ENCODE peak calls at places on chromosomes 5 and 9, in seven cellular contexts. T, C, D, Y, B, Z and F are unnamed samples.

GRCh38 chr9:91680129-91680528 is 256.5 kb upstream of the NFIL3 start:
- DNase-seq in T (no peak), C (no peak), D (no peak), Y (no peak), B (peak), Z (no peak), F (no peak)

GRCh38 chr5:174384509-174384947 is 339.0 kb downstream of the NSG2 start:
- DNase-seq in T (no peak), C (no peak), D (no peak), Y (no peak), B (peak), Z (peak), F (no peak)

GRCh38 chr5:32230356-32231099 is 56.4 kb upstream of the GOLPH3 start:
- DNase-seq in T (no peak), C (no peak), D (no peak), Y (no peak), B (no peak), Z (no peak), F (no peak)

GRCh38 chr9:33458444-33458843 is 11.1 kb upstream of the AQP3 start:
- DNase-seq in T (no peak), C (peak), D (peak), Y (peak), B (peak), Z (no peak), F (peak)

GRCh38 chr9:127411122-127411521 is 13.1 kb upstream of the ZNF79 start:
- DNase-seq in T (no peak), C (no peak), D (no peak), Y (no peak), B (no peak), Z (no peak), F (no peak)

GRCh38 chr5:126003309-126003708 is 419.9 kb upstream of the GRAMD2B start:
- DNase-seq in T (no peak), C (peak), D (no peak), Y (no peak), B (peak), Z (peak), F (no peak)

GRCh38 chr5:176355400-176356178 is 6.0 kb downstream of the KIAA1191 start:
- DNase-seq in T (no peak), C (no peak), D (no peak), Y (no peak), B (no peak), Z (no peak), F (no peak)

GRCh38 chr5:1516615-1517601 is 6.9 kb downstream of the LPCAT1 start:
- DNase-seq in T (peak), C (peak), D (no peak), Y (no peak), B (peak), Z (peak), F (no peak)

GRCh38 chr5:134135091-134135655 is 20.7 kb downstream of the TCF7 start:
- DNase-seq in T (no peak), C (no peak), D (no peak), Y (no peak), B (no peak), Z (no peak), F (no peak)

GRCh38 chr5:54595724-54596123 is 78.2 kb downstream of the SNX18 start:
- DNase-seq in T (no peak), C (no peak), D (no peak), Y (no peak), B (peak), Z (no peak), F (no peak)

GRCh38 chr9:76109953-76110352 is 219.5 kb downstream of the PCSK5 start:
- DNase-seq in T (no peak), C (peak), D (no peak), Y (no peak), B (peak), Z (no peak), F (no peak)

GRCh38 chr5:71903826-71904225 is 184.8 kb downstream of the CARTPT start:
- DNase-seq in T (no peak), C (no peak), D (no peak), Y (no peak), B (no peak), Z (no peak), F (no peak)

GRCh38 chr5:171436804-171437285 is 17.4 kb downstream of the FGF18 start:
- DNase-seq in T (no peak), C (no peak), D (no peak), Y (no peak), B (no peak), Z (no peak), F (no peak)

GRCh38 chr9:112921549-112921948 is 30.9 kb upstream of the SLC46A2 start:
- DNase-seq in T (no peak), C (peak), D (peak), Y (no peak), B (peak), Z (peak), F (peak)

GRCh38 chr5:2897276-2897990 is 146.0 kb upstream of the IRX2 start:
- DNase-seq in T (peak), C (no peak), D (no peak), Y (no peak), B (no peak), Z (no peak), F (no peak)

GRCh38 chr5:52837068-52837467 is 49.4 kb downstream of the ITGA1 start:
- DNase-seq in T (no peak), C (no peak), D (no peak), Y (no peak), B (peak), Z (peak), F (no peak)

GRCh38 chr5:181203093-181203711 is 1.8 kb downstream of the TRIM7 start:
- DNase-seq in T (no peak), C (no peak), D (no peak), Y (no peak), B (no peak), Z (peak), F (no peak)

GRCh38 chr5:2695200-2695891 is 56.1 kb downstream of the IRX2 start:
- DNase-seq in T (no peak), C (peak), D (no peak), Y (no peak), B (peak), Z (peak), F (no peak)

GRCh38 chr5:32613050-32613672 is 27.8 kb downstream of the SUB1 start:
- DNase-seq in T (peak), C (peak), D (peak), Y (peak), B (peak), Z (peak), F (peak)

GRCh38 chr5:109922396-109922995 is 232.8 kb downstream of the MAN2A1 start:
- DNase-seq in T (no peak), C (no peak), D (no peak), Y (no peak), B (no peak), Z (no peak), F (peak)

GRCh38 chr5:99900302-99900811 is 634.8 kb upstream of the FAM174A start:
- DNase-seq in T (no peak), C (peak), D (peak), Y (no peak), B (peak), Z (peak), F (no peak)

GRCh38 chr9:36928210-36928609 is 105.9 kb downstream of the PAX5 start:
- DNase-seq in T (no peak), C (no peak), D (no peak), Y (no peak), B (no peak), Z (no peak), F (no peak)

GRCh38 chr5:75048457-75048953 is 3.9 kb downstream of the GCNT4 start:
- DNase-seq in T (no peak), C (no peak), D (no peak), Y (peak), B (peak), Z (no peak), F (peak)

GRCh38 chr9:130638278-130639118 is 25.9 kb upstream of the PRDM12 start:
- DNase-seq in T (no peak), C (no peak), D (no peak), Y (no peak), B (no peak), Z (no peak), F (no peak)

GRCh38 chr5:143771229-143772001 is 40.5 kb upstream of the HMHB1 start:
- DNase-seq in T (no peak), C (no peak), D (no peak), Y (no peak), B (no peak), Z (peak), F (no peak)

GRCh38 chr5:67160985-67161384 is 35.6 kb downstream of the CD180 start:
- DNase-seq in T (no peak), C (peak), D (no peak), Y (no peak), B (peak), Z (peak), F (no peak)

GRCh38 chr9:137390553-137391410 is 32.2 kb downstream of the EXD3 start:
- DNase-seq in T (no peak), C (no peak), D (no peak), Y (no peak), B (no peak), Z (no peak), F (no peak)

GRCh38 chr5:161562446-161562845 is 15.9 kb upstream of the GABRB2 start:
- DNase-seq in T (no peak), C (no peak), D (no peak), Y (no peak), B (no peak), Z (no peak), F (no peak)

GRCh38 chr5:150647275-150648251 is 7.1 kb downstream of the SYNPO start:
- DNase-seq in T (no peak), C (no peak), D (no peak), Y (no peak), B (no peak), Z (no peak), F (no peak)

GRCh38 chr5:131265318-131265803 is 1.5 kb downstream of the CDC42SE2 start:
- DNase-seq in T (no peak), C (no peak), D (peak), Y (no peak), B (no peak), Z (peak), F (peak)

GRCh38 chr5:102152906-102153787 is 142.9 kb downstream of the SLCO4C1 start:
- DNase-seq in T (no peak), C (peak), D (peak), Y (no peak), B (no peak), Z (no peak), F (peak)

DNA sequence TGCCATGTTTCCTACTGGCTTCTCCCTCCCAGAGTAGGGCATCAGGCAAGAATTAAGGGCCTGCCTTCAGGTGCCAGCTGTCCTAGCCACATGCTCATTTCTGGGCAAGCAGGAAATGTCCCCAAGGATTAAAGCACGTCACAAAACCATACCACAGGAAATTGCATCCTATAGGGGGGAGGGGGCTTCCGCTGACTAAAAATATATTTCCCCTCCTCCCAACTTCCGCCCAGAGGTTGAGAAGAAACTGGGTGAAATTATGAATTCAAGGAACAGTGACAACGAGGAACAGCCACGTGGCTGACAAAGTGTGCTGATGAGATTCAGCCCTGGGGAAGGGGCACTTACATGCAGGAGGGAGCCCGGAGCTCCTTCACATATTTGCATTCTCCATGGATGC is 4.1 kb downstream of the HBEGF start:
- DNase-seq in T (no peak), C (no peak), D (no peak), Y (peak), B (no peak), Z (no peak), F (peak)
- H3K4me2 ChIP-seq in T (no peak), C (peak), D (no peak), Y (peak), B (peak), Z (no peak), F (peak)

GRCh38 chr5:44774279-44774880 is 34.4 kb upstream of the MRPS30 start:
- DNase-seq in T (no peak), C (peak), D (peak), Y (no peak), B (peak), Z (peak), F (peak)
- TF ChIP-seq CTCF in T (peak), C (peak), D (peak), Y (peak), B (peak), Z (peak), F (peak)

GRCh38 chr9:134335095-134335489 is 8.8 kb downstream of the RXRA start:
- DNase-seq in T (no peak), C (peak), D (no peak), Y (no peak), B (no peak), Z (no peak), F (no peak)

GRCh38 chr9:134335490-134336173 is 9.4 kb downstream of the RXRA start:
- DNase-seq in T (no peak), C (no peak), D (no peak), Y (no peak), B (no peak), Z (no peak), F (no peak)

GRCh38 chr9:134333234-134333873 is 7.1 kb downstream of the RXRA start:
- DNase-seq in T (no peak), C (no peak), D (no peak), Y (no peak), B (no peak), Z (no peak), F (no peak)

GRCh38 chr9:134332841-134333233 is 6.6 kb downstream of the RXRA start:
- DNase-seq in T (no peak), C (no peak), D (no peak), Y (no peak), B (no peak), Z (no peak), F (no peak)

DNA sequence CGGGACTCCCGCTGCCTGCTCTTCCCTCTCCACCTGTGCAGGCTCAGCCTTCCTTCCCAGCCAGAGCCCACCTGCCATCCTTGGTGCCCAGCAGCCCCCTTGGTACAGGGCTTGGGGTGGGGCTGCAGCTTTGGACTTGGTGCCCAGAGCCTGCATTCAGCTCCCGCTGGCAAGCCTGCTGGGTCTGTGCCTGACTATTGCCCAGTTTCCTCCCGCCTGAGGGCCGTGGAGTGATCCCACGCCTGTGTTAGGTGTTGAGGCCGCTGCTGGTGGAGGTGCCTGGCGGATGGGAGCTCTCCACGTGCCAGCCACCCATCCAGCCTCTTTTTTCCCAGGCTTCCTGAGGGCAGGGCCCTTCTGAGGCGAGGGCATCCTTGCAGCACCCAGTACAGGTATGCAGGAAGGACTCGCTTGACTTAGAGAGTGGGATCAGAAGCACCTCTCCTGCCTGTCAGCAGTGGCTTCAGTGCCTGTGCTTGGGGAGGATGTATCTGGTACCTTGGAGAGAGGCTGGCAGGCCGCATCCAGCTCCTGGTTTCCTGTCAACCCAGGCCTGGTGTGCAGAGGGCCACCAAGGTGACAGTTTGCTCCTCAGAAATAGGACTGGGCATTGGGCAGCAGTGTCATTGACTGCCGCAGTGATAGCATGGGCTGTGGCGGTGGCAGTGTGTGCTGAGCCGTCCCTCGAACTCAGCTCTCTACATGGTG is 7.8 kb downstream of the RXRA start:
- DNase-seq in T (no peak), C (no peak), D (no peak), Y (no peak), B (no peak), Z (no peak), F (no peak)
- H3K4me2 ChIP-seq in T (no peak), C (no peak), D (no peak), Y (no peak), B (no peak), Z (no peak), F (no peak)

GRCh38 chr9:4666042-4666699 is at the start of gene SPATA6L:
- DNase-seq in T (peak), C (peak), D (no peak), Y (no peak), B (peak), Z (peak), F (no peak)
- TF ChIP-seq CTCF in T (no peak), C (no peak), D (no peak), Y (peak), B (no peak), Z (no peak), F (peak)

GRCh38 chr5:173301695-173302545 is 26.3 kb downstream of the STC2 start:
- DNase-seq in T (no peak), C (no peak), D (no peak), Y (no peak), B (no peak), Z (peak), F (no peak)
- H3K4me2 ChIP-seq in T (peak), C (peak), D (peak), Y (no peak), B (peak), Z (peak), F (no peak)

GRCh38 chr9:86993830-86994229 is 46.5 kb upstream of the GAS1 start:
- DNase-seq in T (no peak), C (no peak), D (no peak), Y (no peak), B (no peak), Z (no peak), F (no peak)

GRCh38 chr9:86997961-86998360 is 50.7 kb upstream of the GAS1 start:
- DNase-seq in T (no peak), C (no peak), D (no peak), Y (no peak), B (no peak), Z (no peak), F (no peak)

GRCh38 chr9:86994231-86994630 is 46.9 kb upstream of the GAS1 start:
- DNase-seq in T (no peak), C (no peak), D (no peak), Y (no peak), B (no peak), Z (peak), F (no peak)

GRCh38 chr9:87002517-87002916 is 55.2 kb upstream of the GAS1 start:
- DNase-seq in T (no peak), C (no peak), D (no peak), Y (no peak), B (no peak), Z (no peak), F (no peak)

DNA sequence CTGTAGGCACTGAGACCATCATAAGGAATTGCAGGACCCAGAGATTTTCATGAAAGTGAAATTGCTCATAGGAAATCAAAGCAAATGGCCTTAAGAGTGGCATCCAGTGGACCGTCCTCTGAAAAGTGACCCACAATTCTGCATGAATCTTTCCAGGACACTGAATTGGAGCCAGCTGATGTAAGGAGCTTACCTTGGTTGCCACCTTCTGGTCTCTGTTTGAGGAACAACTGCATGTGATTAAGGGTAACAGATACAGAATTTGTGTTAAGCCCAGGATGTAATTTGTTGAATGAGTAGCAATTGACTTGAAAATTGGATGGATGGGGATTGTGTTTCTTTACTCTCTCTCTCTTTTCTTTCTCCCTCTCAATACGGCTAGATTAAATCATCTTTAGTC is 49.9 kb upstream of the GAS1 start:
- DNase-seq in T (no peak), C (no peak), D (peak), Y (no peak), B (no peak), Z (no peak), F (no peak)
- TF ChIP-seq CTCF in T (no peak), C (no peak), D (no peak), Y (no peak), B (no peak), Z (no peak), F (no peak)

GRCh38 chr5:114649878-114650277 is 288.0 kb downstream of the KCNN2 start:
- DNase-seq in T (no peak), C (no peak), D (no peak), Y (no peak), B (no peak), Z (no peak), F (no peak)

GRCh38 chr5:114648940-114649339 is 287.1 kb downstream of the KCNN2 start:
- DNase-seq in T (no peak), C (no peak), D (no peak), Y (no peak), B (no peak), Z (no peak), F (no peak)
- H3K4me2 ChIP-seq in T (no peak), C (no peak), D (no peak), Y (no peak), B (no peak), Z (no peak), F (no peak)

DNA sequence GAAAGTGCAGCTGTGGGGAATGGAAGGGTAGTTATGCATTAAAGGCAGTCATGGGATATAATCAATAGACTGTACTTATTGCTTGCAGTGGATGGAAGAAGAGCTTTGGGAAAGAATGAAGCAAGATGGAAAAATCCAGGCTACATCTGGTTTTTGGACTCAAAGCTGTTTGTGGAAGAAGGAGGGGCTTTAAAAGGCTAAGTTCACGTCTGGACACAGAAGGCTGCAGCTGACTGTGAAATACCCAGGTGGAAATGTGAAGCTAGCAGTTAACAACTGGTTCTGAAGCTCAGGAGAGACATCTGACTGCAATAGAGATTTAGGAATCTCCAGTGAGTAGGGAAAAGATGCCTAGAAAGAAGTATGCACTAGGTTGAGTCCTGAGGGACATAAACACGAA is 43.2 kb upstream of the TIMD4 start:
- DNase-seq in T (no peak), C (no peak), D (no peak), Y (no peak), B (no peak), Z (no peak), F (no peak)
- TF ChIP-seq CTCF in T (no peak), C (no peak), D (no peak), Y (no peak), B (no peak), Z (no peak), F (no peak)